ENCODE peak calls at places on chromosome 12, in nine cellular contexts. S is stomach, L is transverse colon, Y is K562, O is sigmoid colon, N is HepG2, H is H1, R is suprapubic skin, X is SK-N-SH. V is an unnamed sample.

GRCh38 chr12:107490000-107490399 is 195.6 kb upstream of the PWP1 start:
- DNase-seq in S (no peak), L (no peak), Y (no peak), O (no peak), N (no peak), H (no peak), R (no peak), X (no peak), V (no peak)

GRCh38 chr12:25590021-25590721 is 37.1 kb upstream of the LMNTD1 start:
- DNase-seq in S (no peak), L (no peak), Y (no peak), O (no peak), N (no peak), H (no peak), R (no peak), X (no peak), V (no peak)

GRCh38 chr12:26961803-26962202 is 23.5 kb downstream of the FGFR1OP2 start:
- DNase-seq in S (no peak), L (no peak), Y (no peak), O (no peak), N (no peak), H (no peak), R (no peak), X (no peak), V (no peak)

GRCh38 chr12:3049596-3050314 is 27.4 kb upstream of the TSPAN9 start:
- DNase-seq in S (no peak), L (no peak), Y (peak; percentile 3), O (no peak), N (no peak), H (no peak), R (no peak), X (no peak), V (no peak)

GRCh38 chr12:107373238-107373809 is 280.0 kb upstream of the CRY1 start:
- DNase-seq in S (no peak), L (no peak), Y (no peak), O (no peak), N (no peak), H (no peak), R (no peak), X (peak; percentile 66), V (no peak)

GRCh38 chr12:24222968-24223367 is 273.5 kb upstream of the SOX5 start:
- DNase-seq in S (no peak), L (no peak), Y (no peak), O (no peak), N (no peak), H (no peak), R (no peak), X (no peak), V (no peak)

GRCh38 chr12:76030378-76031080 is 1.0 kb downstream of the PHLDA1 start:
- DNase-seq in S (peak; percentile 41), L (peak; percentile 24), Y (no peak), O (peak; percentile 77), N (no peak), H (no peak), R (peak; percentile 83), X (peak; percentile 67), V (peak; percentile 87)

GRCh38 chr12:47717046-47717442 is 8.2 kb downstream of the ENDOU start:
- DNase-seq in S (no peak), L (no peak), Y (no peak), O (no peak), N (no peak), H (no peak), R (no peak), X (no peak), V (no peak)

GRCh38 chr12:91009319-91009950 is 4.7 kb upstream of the EPYC start:
- DNase-seq in S (no peak), L (no peak), Y (no peak), O (no peak), N (no peak), H (no peak), R (no peak), X (no peak), V (no peak)

GRCh38 chr12:48143898-48144297 is 13.4 kb downstream of the ASB8 start:
- DNase-seq in S (no peak), L (no peak), Y (peak; percentile 25), O (no peak), N (no peak), H (no peak), R (no peak), X (no peak), V (no peak)

GRCh38 chr12:70774055-70774454 is 136.8 kb upstream of the PTPRB start:
- DNase-seq in S (no peak), L (no peak), Y (no peak), O (no peak), N (no peak), H (no peak), R (no peak), X (no peak), V (no peak)

GRCh38 chr12:106227641-106228319 is 20.0 kb downstream of the CKAP4 start:
- DNase-seq in S (peak; percentile 59), L (peak; percentile 39), Y (no peak), O (no peak), N (peak; percentile 47), H (no peak), R (peak; percentile 89), X (no peak), V (peak; percentile 41)

GRCh38 chr12:15590180-15590826 is 198.9 kb downstream of the EPS8 start:
- DNase-seq in S (peak; percentile 53), L (peak; percentile 43), Y (peak; percentile 26), O (peak; percentile 68), N (peak; percentile 70), H (peak; percentile 9), R (no peak), X (peak; percentile 67), V (peak; percentile 59)

GRCh38 chr12:53950789-53951576 is 3.7 kb upstream of the HOXC12 start:
- DNase-seq in S (no peak), L (no peak), Y (no peak), O (no peak), N (peak; percentile 23), H (no peak), R (no peak), X (no peak), V (no peak)

DNA sequence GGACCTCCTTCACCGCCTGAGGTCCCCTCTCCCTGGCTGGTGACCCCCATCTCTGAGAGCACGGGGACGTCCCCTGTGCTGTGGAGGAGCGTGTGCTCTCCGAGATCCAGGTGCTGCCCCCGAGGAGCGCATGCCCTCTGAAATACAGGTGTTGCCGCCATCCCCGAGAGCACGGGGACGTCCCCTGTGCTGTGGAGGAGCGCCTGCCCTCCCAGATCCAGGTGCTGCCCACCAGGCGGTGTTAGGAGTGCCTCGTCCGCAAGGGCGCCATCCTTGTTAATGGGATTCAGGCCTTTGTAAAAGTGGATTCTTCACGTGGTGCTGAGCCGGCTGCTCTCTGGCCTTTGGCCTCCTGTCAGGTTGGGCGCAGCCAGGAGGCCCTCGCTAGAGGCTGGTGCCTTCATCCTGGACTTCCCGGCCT is 10.1 kb downstream of the NOC4L start:
- DNase-seq in S (no peak), L (no peak), Y (no peak), O (no peak), N (peak; percentile 33), H (no peak), R (no peak), X (no peak), V (no peak)
- TF ChIP-seq EP300 in S (no peak), L (no peak), Y (no peak), O (no peak), N (no peak), H (no peak), R (no peak), X (no peak), V (no peak)

GRCh38 chr12:128267246-128267622 is 264 bp downstream of the TMEM132C start:
- DNase-seq in S (no peak), L (no peak), Y (no peak), O (no peak), N (no peak), H (no peak), R (no peak), X (peak; percentile 66), V (no peak)
- H3K27ac ChIP-seq in S (no peak overlapping the region), L (no peak overlapping the region), Y (no peak overlapping the region), O (no peak overlapping the region), N (no peak overlapping the region), H (no peak overlapping the region), R (no peak overlapping the region), X (no peak overlapping the region), V (no peak overlapping the region)

DNA sequence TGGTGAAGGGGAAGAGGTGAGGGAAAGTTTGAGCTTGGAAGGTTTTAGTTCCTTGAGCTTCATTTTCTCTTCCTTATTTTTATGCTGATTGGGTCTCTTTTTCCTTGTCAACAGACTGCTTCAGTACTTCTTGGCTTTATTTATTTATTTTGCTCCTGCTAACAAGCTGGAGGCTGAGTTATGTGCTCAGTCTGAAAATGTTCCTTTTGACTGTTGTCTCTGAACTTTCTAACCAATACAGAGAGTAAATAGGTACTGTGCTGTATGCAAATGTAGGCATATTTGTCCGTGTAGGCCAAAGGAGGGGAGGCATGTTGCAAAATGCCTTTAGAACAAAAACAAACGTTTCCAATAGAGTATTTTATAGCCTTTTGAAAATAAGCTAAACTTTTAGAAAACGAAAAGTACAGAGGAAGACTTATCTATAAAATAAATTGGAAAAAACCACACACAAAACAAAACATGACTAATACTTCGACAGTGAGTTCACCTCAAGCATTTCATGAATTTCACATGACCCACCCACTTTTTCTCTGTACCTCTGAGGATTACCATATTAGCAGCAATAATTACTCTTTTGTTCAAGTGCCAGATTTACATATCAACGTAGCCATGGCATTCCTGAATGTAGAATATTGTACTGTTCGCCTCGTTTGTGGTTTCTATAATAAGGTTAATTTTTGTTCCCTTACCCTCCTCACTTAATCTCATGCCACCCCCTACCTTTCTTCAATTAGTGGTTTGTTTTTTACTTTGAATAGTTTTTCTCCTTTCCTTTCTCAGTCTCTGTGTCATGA is 4.7 kb upstream of the CREBL2 start:
- DNase-seq in S (no peak), L (no peak), Y (no peak), O (no peak), N (peak; percentile 32), H (no peak), R (no peak), X (no peak), V (no peak)
- TF ChIP-seq POLR2AphosphoS5 in S (no peak), L (no peak), Y (no peak), O (no peak), N (no peak), H (no peak), R (no peak), X (no peak), V (no peak)

GRCh38 chr12:116612436-116612835 is 53.3 kb downstream of the MAP1LC3B2 start:
- DNase-seq in S (no peak), L (no peak), Y (no peak), O (no peak), N (no peak), H (no peak), R (no peak), X (no peak), V (no peak)

GRCh38 chr12:116610971-116611541 is 51.9 kb downstream of the MAP1LC3B2 start:
- DNase-seq in S (no peak), L (no peak), Y (peak; percentile 53), O (no peak), N (no peak), H (no peak), R (no peak), X (no peak), V (no peak)

GRCh38 chr12:116609236-116609635 is 50.1 kb downstream of the MAP1LC3B2 start:
- DNase-seq in S (no peak), L (no peak), Y (no peak), O (no peak), N (no peak), H (no peak), R (no peak), X (no peak), V (no peak)

GRCh38 chr12:116607039-116607438 is 47.9 kb downstream of the MAP1LC3B2 start:
- DNase-seq in S (no peak), L (no peak), Y (no peak), O (no peak), N (no peak), H (no peak), R (no peak), X (no peak), V (no peak)

GRCh38 chr12:116609715-116610114 is 50.5 kb downstream of the MAP1LC3B2 start:
- DNase-seq in S (no peak), L (no peak), Y (peak; percentile 37), O (no peak), N (no peak), H (no peak), R (no peak), X (no peak), V (no peak)
- TF ChIP-seq EP300 in S (no peak), L (no peak), Y (no peak), O (no peak), N (no peak), H (no peak), R (no peak), X (no peak), V (no peak)